ENCODE peak calls at places on chromosome 2, in seven cellular contexts. One of them, this sample, is unnamed.
A peak's percentile ranks its signal among the peaks of the same experiment; 100 is the strongest.

GRCh38 chr2:169748316-169748715 is 14.7 kb downstream of the KLHL23 start:
- DNase-seq in HCT116: no peak
- DNase-seq in K562: no peak
- DNase-seq in GM12878: no peak
- DNase-seq in HepG2: no peak
- DNase-seq in H1: no peak
- DNase-seq in SK-N-SH: no peak
- DNase-seq in this sample: no peak

GRCh38 chr2:6780765-6781274 is 84.9 kb downstream of the CMPK2 start:
- DNase-seq in HCT116: no peak
- DNase-seq in K562: no peak
- DNase-seq in GM12878: peak; percentile 12
- DNase-seq in HepG2: no peak
- DNase-seq in H1: no peak
- DNase-seq in SK-N-SH: peak; percentile 76
- DNase-seq in this sample: no peak

GRCh38 chr2:190698895-190699294 is 50.0 kb downstream of the NAB1 start:
- DNase-seq in HCT116: no peak
- DNase-seq in K562: no peak
- DNase-seq in GM12878: no peak
- DNase-seq in HepG2: peak; percentile 14
- DNase-seq in H1: no peak
- DNase-seq in SK-N-SH: no peak
- DNase-seq in this sample: no peak

GRCh38 chr2:42124051-42124813 is 44.9 kb upstream of the EML4 start:
- DNase-seq in HCT116: no peak
- DNase-seq in K562: no peak
- DNase-seq in GM12878: peak; percentile 68
- DNase-seq in HepG2: no peak
- DNase-seq in H1: no peak
- DNase-seq in SK-N-SH: no peak
- DNase-seq in this sample: no peak

GRCh38 chr2:226915846-226916360 is 80.0 kb downstream of the RHBDD1 start:
- DNase-seq in HCT116: no peak
- DNase-seq in K562: no peak
- DNase-seq in GM12878: no peak
- DNase-seq in HepG2: no peak
- DNase-seq in H1: no peak
- DNase-seq in SK-N-SH: no peak
- DNase-seq in this sample: no peak

GRCh38 chr2:100822587-100823248 is 2.8 kb downstream of the NPAS2 start:
- DNase-seq in HCT116: no peak
- DNase-seq in K562: no peak
- DNase-seq in GM12878: no peak
- DNase-seq in HepG2: peak; percentile 28
- DNase-seq in H1: no peak
- DNase-seq in SK-N-SH: no peak
- DNase-seq in this sample: no peak

GRCh38 chr2:151762694-151763093 is 28.4 kb upstream of the NEB start:
- DNase-seq in HCT116: no peak
- DNase-seq in K562: peak; percentile 32
- DNase-seq in GM12878: no peak
- DNase-seq in HepG2: no peak
- DNase-seq in H1: no peak
- DNase-seq in SK-N-SH: peak; percentile 52
- DNase-seq in this sample: no peak

GRCh38 chr2:128026422-128027277 is 1.2 kb downstream of the SAP130 start:
- DNase-seq in HCT116: no peak
- DNase-seq in K562: no peak
- DNase-seq in GM12878: no peak
- DNase-seq in HepG2: no peak
- DNase-seq in H1: no peak
- DNase-seq in SK-N-SH: no peak
- DNase-seq in this sample: no peak

GRCh38 chr2:43576983-43577892 is 18.6 kb downstream of the THADA start:
- DNase-seq in HCT116: no peak
- DNase-seq in K562: peak; percentile 40
- DNase-seq in GM12878: no peak
- DNase-seq in HepG2: peak; percentile 63
- DNase-seq in H1: no peak
- DNase-seq in SK-N-SH: peak; percentile 49
- DNase-seq in this sample: peak; percentile 46

GRCh38 chr2:237101118-237101979 is 15.7 kb downstream of the COPS8 start:
- DNase-seq in HCT116: no peak
- DNase-seq in K562: no peak
- DNase-seq in GM12878: no peak
- DNase-seq in HepG2: no peak
- DNase-seq in H1: peak; percentile 56
- DNase-seq in SK-N-SH: no peak
- DNase-seq in this sample: no peak

GRCh38 chr2:147255812-147256211 is 589.0 kb upstream of the ACVR2A start:
- DNase-seq in HCT116: no peak
- DNase-seq in K562: no peak
- DNase-seq in GM12878: no peak
- DNase-seq in HepG2: no peak
- DNase-seq in H1: no peak
- DNase-seq in SK-N-SH: no peak
- DNase-seq in this sample: no peak

GRCh38 chr2:56811401-56811800 is 627.6 kb downstream of the CCDC85A start:
- DNase-seq in HCT116: no peak
- DNase-seq in K562: no peak
- DNase-seq in GM12878: no peak
- DNase-seq in HepG2: no peak
- DNase-seq in H1: no peak
- DNase-seq in SK-N-SH: no peak
- DNase-seq in this sample: no peak

GRCh38 chr2:8997108-8997507 is 6.4 kb downstream of the MBOAT2 start:
- DNase-seq in HCT116: no peak
- DNase-seq in K562: no peak
- DNase-seq in GM12878: no peak
- DNase-seq in HepG2: no peak
- DNase-seq in H1: no peak
- DNase-seq in SK-N-SH: no peak
- DNase-seq in this sample: no peak

GRCh38 chr2:118061135-118061955 is 26.9 kb upstream of the INSIG2 start:
- DNase-seq in HCT116: no peak
- DNase-seq in K562: no peak
- DNase-seq in GM12878: peak; percentile 57
- DNase-seq in HepG2: peak; percentile 52
- DNase-seq in H1: no peak
- DNase-seq in SK-N-SH: peak; percentile 2
- DNase-seq in this sample: peak; percentile 81

GRCh38 chr2:217705461-217705860 is 297.3 kb downstream of the TNS1 start:
- DNase-seq in HCT116: no peak
- DNase-seq in K562: no peak
- DNase-seq in GM12878: no peak
- DNase-seq in HepG2: no peak
- DNase-seq in H1: no peak
- DNase-seq in SK-N-SH: no peak
- DNase-seq in this sample: no peak

DNA sequence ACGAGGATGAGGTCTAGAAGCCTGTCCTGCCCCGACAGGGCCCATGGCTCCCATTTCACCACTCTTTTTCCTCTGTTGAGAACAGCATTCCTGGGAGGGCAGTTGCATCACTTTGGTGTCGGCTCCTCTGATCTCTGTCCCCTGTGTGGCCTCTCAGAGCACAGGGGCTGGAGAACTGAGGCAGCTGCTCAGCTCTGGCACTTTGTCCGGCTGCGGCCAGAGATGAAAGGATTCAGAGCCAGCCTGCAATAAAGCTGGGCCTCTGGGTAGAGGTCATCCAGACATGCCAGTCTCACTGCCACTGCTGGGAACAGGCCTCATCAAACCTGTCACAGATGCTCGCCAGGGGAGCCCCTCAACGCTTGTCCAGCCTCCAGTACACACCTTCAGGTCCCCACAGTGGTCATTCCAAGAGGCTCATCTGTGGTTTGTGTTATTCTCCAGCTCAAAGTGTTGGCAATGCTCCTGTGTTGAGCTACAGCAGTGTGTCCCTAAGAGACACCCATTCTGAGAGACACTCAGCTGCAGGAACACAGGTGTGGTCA is 13.1 kb upstream of the ROCK2 start:
- DNase-seq in HCT116: no peak
- DNase-seq in K562: no peak
- DNase-seq in GM12878: no peak
- DNase-seq in HepG2: peak; percentile 100
- DNase-seq in H1: no peak
- DNase-seq in SK-N-SH: no peak
- DNase-seq in this sample: no peak
- TF ChIP-seq JUND in HCT116: no peak
- TF ChIP-seq JUND in K562: no peak
- TF ChIP-seq JUND in GM12878: no peak
- TF ChIP-seq JUND in HepG2: peak; percentile 96
- TF ChIP-seq JUND in H1: no peak
- TF ChIP-seq JUND in SK-N-SH: no peak
- TF ChIP-seq JUND in this sample: no peak

GRCh38 chr2:229780856-229781773 is 66.8 kb upstream of the DNER start:
- DNase-seq in HCT116: peak; percentile 12
- DNase-seq in K562: peak; percentile 28
- DNase-seq in GM12878: no peak
- DNase-seq in HepG2: peak; percentile 43
- DNase-seq in H1: no peak
- DNase-seq in SK-N-SH: peak; percentile 49
- DNase-seq in this sample: peak; percentile 9
- TF ChIP-seq JUND in HCT116: no peak
- TF ChIP-seq JUND in K562: no peak
- TF ChIP-seq JUND in GM12878: no peak
- TF ChIP-seq JUND in HepG2: no peak
- TF ChIP-seq JUND in H1: no peak
- TF ChIP-seq JUND in SK-N-SH: no peak
- TF ChIP-seq JUND in this sample: no peak

GRCh38 chr2:98726735-98727368 is 4.1 kb downstream of the MGAT4A start:
- DNase-seq in HCT116: no peak
- DNase-seq in K562: no peak
- DNase-seq in GM12878: no peak
- DNase-seq in HepG2: no peak
- DNase-seq in H1: no peak
- DNase-seq in SK-N-SH: no peak
- DNase-seq in this sample: no peak

GRCh38 chr2:98729652-98730051 is 1.3 kb downstream of the MGAT4A start:
- DNase-seq in HCT116: no peak
- DNase-seq in K562: no peak
- DNase-seq in GM12878: no peak
- DNase-seq in HepG2: no peak
- DNase-seq in H1: no peak
- DNase-seq in SK-N-SH: no peak
- DNase-seq in this sample: no peak

GRCh38 chr2:98727758-98728718 is 2.9 kb downstream of the MGAT4A start:
- DNase-seq in HCT116: no peak
- DNase-seq in K562: no peak
- DNase-seq in GM12878: no peak
- DNase-seq in HepG2: peak; percentile 58
- DNase-seq in H1: no peak
- DNase-seq in SK-N-SH: no peak
- DNase-seq in this sample: no peak

GRCh38 chr2:98726172-98726725 is 4.7 kb downstream of the MGAT4A start:
- DNase-seq in HCT116: no peak
- DNase-seq in K562: no peak
- DNase-seq in GM12878: no peak
- DNase-seq in HepG2: no peak
- DNase-seq in H1: no peak
- DNase-seq in SK-N-SH: no peak
- DNase-seq in this sample: no peak

DNA sequence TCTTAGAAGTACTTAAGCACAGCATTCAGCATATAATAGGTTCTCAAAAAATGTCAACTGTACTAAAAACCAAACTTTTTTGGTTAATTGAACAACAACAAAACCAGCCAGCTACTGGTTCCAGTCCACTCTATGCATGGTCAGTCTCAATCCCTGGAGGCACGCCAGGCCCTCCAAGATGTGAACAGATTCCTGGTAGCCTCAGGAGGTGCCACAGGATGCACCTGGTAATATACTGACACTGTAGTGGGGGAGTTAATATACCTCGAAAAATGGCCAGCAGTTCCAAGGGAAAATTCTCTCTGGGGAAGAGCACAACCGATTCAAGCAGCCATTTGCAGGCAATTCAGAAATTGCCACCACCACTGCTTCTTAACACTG is 3.6 kb downstream of the MGAT4A start:
- DNase-seq in HCT116: no peak
- DNase-seq in K562: no peak
- DNase-seq in GM12878: no peak
- DNase-seq in HepG2: no peak
- DNase-seq in H1: no peak
- DNase-seq in SK-N-SH: no peak
- DNase-seq in this sample: no peak
- TF ChIP-seq JUND in HCT116: no peak
- TF ChIP-seq JUND in K562: no peak
- TF ChIP-seq JUND in GM12878: no peak
- TF ChIP-seq JUND in HepG2: no peak
- TF ChIP-seq JUND in H1: no peak
- TF ChIP-seq JUND in SK-N-SH: no peak
- TF ChIP-seq JUND in this sample: no peak

GRCh38 chr2:64696631-64697030 is 42.9 kb upstream of the SERTAD2 start:
- DNase-seq in HCT116: no peak
- DNase-seq in K562: no peak
- DNase-seq in GM12878: no peak
- DNase-seq in HepG2: no peak
- DNase-seq in H1: no peak
- DNase-seq in SK-N-SH: no peak
- DNase-seq in this sample: no peak

GRCh38 chr2:64699712-64700111 is 46.0 kb upstream of the SERTAD2 start:
- DNase-seq in HCT116: no peak
- DNase-seq in K562: no peak
- DNase-seq in GM12878: peak; percentile 63
- DNase-seq in HepG2: no peak
- DNase-seq in H1: no peak
- DNase-seq in SK-N-SH: no peak
- DNase-seq in this sample: no peak

GRCh38 chr2:64698668-64699444 is 45.1 kb upstream of the SERTAD2 start:
- DNase-seq in HCT116: peak; percentile 24
- DNase-seq in K562: no peak
- DNase-seq in GM12878: peak; percentile 83
- DNase-seq in HepG2: peak; percentile 72
- DNase-seq in H1: no peak
- DNase-seq in SK-N-SH: no peak
- DNase-seq in this sample: no peak

GRCh38 chr2:64697286-64698023 is 43.7 kb upstream of the SERTAD2 start:
- DNase-seq in HCT116: no peak
- DNase-seq in K562: no peak
- DNase-seq in GM12878: no peak
- DNase-seq in HepG2: no peak
- DNase-seq in H1: no peak
- DNase-seq in SK-N-SH: no peak
- DNase-seq in this sample: no peak

DNA sequence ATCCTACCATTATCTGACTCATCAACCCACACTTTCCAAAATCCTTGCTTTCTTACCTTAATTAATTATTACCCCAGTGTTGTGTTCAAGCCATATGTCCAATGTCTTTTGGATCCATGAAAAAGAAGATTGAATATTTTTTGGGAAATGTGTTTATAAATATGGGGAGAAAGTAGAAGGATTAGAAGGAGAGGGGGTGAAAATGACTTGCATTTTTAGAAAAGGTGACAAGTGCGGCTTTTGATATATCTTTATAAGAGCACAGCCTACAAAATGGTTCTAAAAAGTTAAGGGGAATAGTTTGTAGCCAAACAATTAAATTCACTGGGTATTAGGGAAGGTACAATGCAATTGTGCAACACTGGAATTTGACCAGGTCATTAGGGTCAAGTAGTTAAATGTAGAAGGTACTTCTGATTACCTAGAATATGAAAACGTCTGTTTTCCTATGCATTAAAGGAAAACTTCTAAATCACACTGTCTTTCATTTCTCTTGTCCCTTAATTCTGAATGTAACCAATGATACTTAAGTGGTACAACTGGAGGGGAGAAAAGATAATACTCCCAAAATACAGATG is 44.4 kb upstream of the SERTAD2 start:
- DNase-seq in HCT116: no peak
- DNase-seq in K562: no peak
- DNase-seq in GM12878: no peak
- DNase-seq in HepG2: no peak
- DNase-seq in H1: no peak
- DNase-seq in SK-N-SH: no peak
- DNase-seq in this sample: no peak
- TF ChIP-seq JUND in HCT116: no peak
- TF ChIP-seq JUND in K562: no peak
- TF ChIP-seq JUND in GM12878: no peak
- TF ChIP-seq JUND in HepG2: no peak
- TF ChIP-seq JUND in H1: no peak
- TF ChIP-seq JUND in SK-N-SH: no peak
- TF ChIP-seq JUND in this sample: no peak

This sample was measured in T47D.